ENCODE peak calls at places on chromosomes 16 and 17, in eight cellular contexts. R is HCT116, I is A549, Z is heart left ventricle, U is IMR-90, X is prostate gland, C is suprapubic skin, F is spleen. K is an unnamed sample.

GRCh38 chr17:59810894-59811153 is 81.9 kb downstream of the TUBD1 start:
- DNase-seq in R (no peak), I (no peak), Z (no peak), U (peak), X (no peak), C (no peak), F (no peak), K (no peak)

GRCh38 chr17:38603786-38604478 is 1.8 kb downstream of the SRCIN1 start:
- DNase-seq in R (no peak), I (no peak), Z (no peak), U (no peak), X (no peak), C (no peak), F (no peak), K (no peak)

GRCh38 chr16:23348579-23349469 is 46.7 kb downstream of the SCNN1B start:
- DNase-seq in R (no peak), I (no peak), Z (no peak), U (no peak), X (no peak), C (no peak), F (no peak), K (no peak)

GRCh38 chr16:3471518-3472176 is 23.6 kb downstream of the C16orf90 start:
- DNase-seq in R (no peak), I (no peak), Z (no peak), U (no peak), X (no peak), C (no peak), F (no peak), K (no peak)

GRCh38 chr16:77833906-77834599 is 45.7 kb downstream of the VAT1L start:
- DNase-seq in R (no peak), I (no peak), Z (no peak), U (peak), X (no peak), C (no peak), F (no peak), K (no peak)

GRCh38 chr16:3188925-3189825 is 1.2 kb downstream of the OR1F1 start:
- DNase-seq in R (no peak), I (peak), Z (no peak), U (peak), X (no peak), C (no peak), F (peak), K (no peak)

GRCh38 chr17:57902800-57903759 is 52.1 kb downstream of the CUEDC1 start:
- DNase-seq in R (peak), I (peak), Z (peak), U (peak), X (peak), C (peak), F (peak), K (peak)

GRCh38 chr17:29613371-29613837 is 9.3 kb downstream of the CORO6 start:
- DNase-seq in R (no peak), I (no peak), Z (peak), U (peak), X (peak), C (peak), F (peak), K (peak)

GRCh38 chr16:14284930-14285541 is 213.9 kb downstream of the MRTFB start:
- DNase-seq in R (peak), I (peak), Z (no peak), U (no peak), X (no peak), C (no peak), F (no peak), K (no peak)

GRCh38 chr17:35257080-35257701 is 14.3 kb downstream of the SLFN5 start:
- DNase-seq in R (peak), I (peak), Z (no peak), U (peak), X (peak), C (no peak), F (no peak), K (no peak)

GRCh38 chr17:45740553-45741330 is 43.4 kb upstream of the CRHR1 start:
- DNase-seq in R (peak), I (peak), Z (no peak), U (peak), X (no peak), C (no peak), F (peak), K (no peak)

GRCh38 chr17:41664172-41664457 is 24.6 kb upstream of the EIF1 start:
- DNase-seq in R (no peak), I (no peak), Z (no peak), U (no peak), X (no peak), C (no peak), F (no peak), K (no peak)

GRCh38 chr16:88688013-88688778 is 1.9 kb upstream of the SNAI3 start:
- DNase-seq in R (no peak), I (no peak), Z (no peak), U (no peak), X (no peak), C (no peak), F (peak), K (no peak)

GRCh38 chr17:62823111-62823895 is 15.2 kb upstream of the MARCHF10 start:
- DNase-seq in R (no peak), I (no peak), Z (no peak), U (no peak), X (no peak), C (no peak), F (no peak), K (no peak)

GRCh38 chr17:5011928-5012327 is 14.2 kb downstream of the KIF1C start:
- DNase-seq in R (no peak), I (no peak), Z (no peak), U (peak), X (no peak), C (no peak), F (no peak), K (no peak)

DNA sequence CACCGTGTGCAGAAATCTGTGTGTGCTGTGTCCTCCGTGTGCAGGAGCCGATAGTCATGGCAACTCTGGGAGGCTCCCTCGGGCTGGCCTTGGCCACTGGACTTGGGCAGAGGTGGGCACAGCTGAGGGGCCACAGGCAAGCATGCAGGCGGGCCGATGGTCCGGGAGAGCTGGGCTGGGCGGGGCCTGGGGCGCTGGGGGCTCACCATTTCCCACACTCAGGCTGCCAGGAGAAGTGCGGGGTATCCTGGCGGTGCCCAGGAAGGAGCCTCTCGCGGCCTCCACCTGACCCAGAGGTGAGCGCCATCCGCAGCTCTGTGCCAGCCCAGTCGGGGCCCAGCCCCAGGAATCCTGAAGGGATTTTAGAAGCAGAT is 28.4 kb downstream of the BAHCC1 start:
- DNase-seq in R (no peak), I (no peak), Z (no peak), U (no peak), X (no peak), C (no peak), F (no peak), K (no peak)
- TF ChIP-seq CTCF in R (no peak), I (no peak), Z (no peak), U (no peak), X (no peak), C (no peak), F (no peak), K (no peak)

GRCh38 chr17:40113110-40113960 is 8.4 kb upstream of the MSL1 start:
- DNase-seq in R (peak), I (peak), Z (peak), U (peak), X (peak), C (peak), F (peak), K (peak)
- TF ChIP-seq POLR2A in R (no peak), I (peak), Z (no peak), U (no peak), X (peak), C (peak), F (no peak), K (no peak)

DNA sequence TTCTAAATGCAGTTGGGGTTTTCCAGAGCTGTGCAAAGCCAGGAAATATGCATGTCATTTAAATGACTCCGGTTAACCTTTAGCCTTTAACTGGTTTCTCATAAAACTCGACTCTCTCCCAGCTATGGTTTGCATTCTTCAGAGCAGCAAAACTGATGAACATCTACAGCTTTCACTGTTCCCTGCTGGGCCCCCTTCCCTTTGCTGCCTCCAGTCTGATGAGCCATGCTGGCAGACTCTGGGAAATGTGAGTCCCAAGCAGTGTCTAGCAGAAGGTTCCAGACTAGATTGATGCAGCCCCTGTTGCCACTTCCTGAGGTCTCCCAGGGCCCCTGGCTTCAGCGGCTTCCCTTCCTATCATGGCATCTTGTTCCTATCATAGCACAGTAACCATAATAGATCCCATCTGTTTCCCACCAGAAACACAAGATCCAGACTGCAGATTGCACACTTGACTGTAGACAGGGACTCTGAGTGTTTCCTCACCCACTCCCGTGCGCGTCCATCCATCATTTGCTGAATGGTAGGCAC is 135.4 kb downstream of the CLEC16A start:
- DNase-seq in R (no peak), I (no peak), Z (no peak), U (peak), X (no peak), C (no peak), F (no peak), K (no peak)
- H3K4me3 ChIP-seq in R (no peak), I (no peak), Z (no peak), U (no peak), X (no peak), C (no peak), F (no peak), K (no peak)

GRCh38 chr16:65122724-65122973 is 786 bp upstream of the CDH11 start:
- DNase-seq in R (no peak), I (no peak), Z (no peak), U (no peak), X (no peak), C (no peak), F (no peak), K (no peak)

GRCh38 chr16:65122974-65123845 is 1.3 kb upstream of the CDH11 start:
- DNase-seq in R (no peak), I (no peak), Z (peak), U (peak), X (peak), C (peak), F (peak), K (peak)

GRCh38 chr16:65120811-65121721 is 797 bp downstream of the CDH11 start:
- DNase-seq in R (no peak), I (no peak), Z (peak), U (peak), X (no peak), C (peak), F (peak), K (peak)

GRCh38 chr16:65123846-65124513 is 2.1 kb upstream of the CDH11 start:
- DNase-seq in R (no peak), I (no peak), Z (no peak), U (peak), X (no peak), C (peak), F (peak), K (no peak)

DNA sequence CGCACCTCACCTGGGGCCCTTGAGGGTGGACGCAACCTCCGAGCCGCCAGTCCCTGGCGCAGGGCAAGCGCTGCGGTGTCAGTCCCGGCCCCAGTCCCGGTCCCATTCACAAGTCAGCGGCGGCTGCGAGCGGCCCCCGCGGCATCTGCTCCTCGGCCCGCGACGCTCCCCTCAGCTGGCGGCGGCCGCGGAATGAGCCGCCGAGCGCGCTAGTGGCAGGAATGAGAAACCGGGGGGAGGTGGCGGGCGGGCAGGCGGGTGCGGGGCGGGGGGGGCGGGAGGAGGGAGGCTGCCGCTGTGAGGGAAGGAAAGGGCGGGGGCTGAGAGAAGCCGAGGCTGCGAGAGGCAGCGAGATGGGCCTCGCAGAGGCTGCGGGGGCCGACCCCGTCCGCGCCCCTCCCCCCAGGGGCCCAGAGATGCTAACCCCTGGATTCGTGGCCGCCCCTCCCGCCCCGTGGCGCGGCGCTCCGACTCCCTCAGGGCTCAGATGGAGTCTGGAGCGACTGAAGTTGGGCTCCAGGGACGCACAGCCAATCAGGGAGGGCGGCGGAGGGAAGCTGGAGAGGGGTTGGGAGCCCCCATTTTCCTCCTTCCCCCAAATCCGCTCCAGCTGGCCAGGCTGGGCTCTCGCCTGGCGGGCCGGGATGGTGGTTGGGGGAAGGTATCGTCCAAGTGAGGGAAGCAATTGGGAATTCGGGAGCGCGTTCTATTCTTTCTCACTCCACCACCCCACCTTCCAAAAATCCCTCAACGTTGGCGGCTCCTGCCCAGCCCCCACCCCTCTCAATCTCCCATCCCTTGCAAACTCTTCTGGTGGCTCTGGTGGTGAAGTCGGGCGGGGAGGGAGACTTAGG is at the start of gene CDH11:
- DNase-seq in R (no peak), I (no peak), Z (peak), U (peak), X (peak), C (peak), F (peak), K (peak)
- TF ChIP-seq CTCF in R (no peak), I (no peak), Z (peak), U (peak), X (peak), C (peak), F (no peak), K (no peak)

GRCh38 chr17:82297804-82298537 is 19.4 kb downstream of the CD7 start:
- DNase-seq in R (no peak), I (peak), Z (peak), U (peak), X (peak), C (peak), F (peak), K (peak)
- TF ChIP-seq POLR2A in R (no peak), I (peak), Z (no peak), U (peak), X (peak), C (peak), F (peak), K (no peak)

GRCh38 chr16:47956881-47957280 is 198.9 kb downstream of the ABCC12 start:
- DNase-seq in R (no peak), I (no peak), Z (no peak), U (no peak), X (no peak), C (no peak), F (no peak), K (no peak)
- H3K4me3 ChIP-seq in R (no peak), I (no peak), Z (no peak), U (no peak), X (no peak), C (no peak), F (no peak), K (no peak)

DNA sequence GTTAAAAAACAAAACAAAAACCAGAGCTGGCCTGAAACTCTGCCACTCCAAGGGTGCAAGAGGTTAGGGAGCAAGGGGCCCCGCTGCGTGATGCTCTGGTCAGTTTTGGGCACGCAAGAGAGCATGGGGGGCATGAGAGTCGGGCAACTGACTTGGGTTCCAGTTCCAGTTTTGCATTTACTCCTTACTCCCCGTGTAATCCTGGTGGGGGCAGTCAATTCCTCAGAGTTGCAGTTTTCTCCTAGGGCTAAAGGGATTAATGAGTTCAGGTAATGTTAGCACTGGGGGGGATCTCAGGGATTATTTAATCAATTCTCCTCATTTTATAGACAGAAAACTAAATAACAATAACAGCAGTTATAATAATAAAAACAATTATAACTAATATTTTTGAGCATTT is 72.9 kb upstream of the PMFBP1 start:
- DNase-seq in R (no peak), I (no peak), Z (no peak), U (no peak), X (no peak), C (no peak), F (no peak), K (no peak)
- TF ChIP-seq CTCF in R (no peak), I (no peak), Z (no peak), U (no peak), X (no peak), C (no peak), F (no peak), K (no peak)

GRCh38 chr17:8912060-8912981 is 44.8 kb upstream of the PIK3R6 start:
- DNase-seq in R (no peak), I (no peak), Z (no peak), U (no peak), X (no peak), C (no peak), F (no peak), K (peak)
- TF ChIP-seq POLR2A in R (no peak), I (no peak), Z (no peak), U (no peak), X (no peak), C (no peak), F (no peak), K (no peak)